ENCODE peak calls at places on chromosomes 5 and 9, in six cellular contexts. S, D, N, Q, T and P are unnamed samples. For H3K4me1, the result is how much of the 10 kb centered on the place peaks cover.

GRCh38 chr5:177547736-177548135 is 6.6 kb downstream of the FAM193B start:
- DNase-seq in S (no peak), D (no peak), N (no peak), Q (no peak), T (no peak), P (no peak)

GRCh38 chr9:74357577-74357976 is 139.6 kb upstream of the RORB start:
- DNase-seq in S (no peak), D (no peak), N (no peak), Q (no peak), T (no peak), P (no peak)

GRCh38 chr9:91960367-91960766 is 10.3 kb upstream of the ROR2 start:
- DNase-seq in S (no peak), D (no peak), N (no peak), Q (no peak), T (no peak), P (no peak)

GRCh38 chr9:93500571-93501298 is 47.4 kb upstream of the FAM120AOS start:
- DNase-seq in S (no peak), D (no peak), N (no peak), Q (no peak), T (no peak), P (no peak)

GRCh38 chr9:33161011-33161588 is 6.0 kb downstream of the B4GALT1 start:
- DNase-seq in S (peak), D (peak), N (no peak), Q (peak), T (no peak), P (peak)

GRCh38 chr9:95772320-95773060 is 103.0 kb upstream of the ERCC6L2 start:
- DNase-seq in S (peak), D (peak), N (no peak), Q (peak), T (no peak), P (peak)

GRCh38 chr5:7372399-7372798 is 23.5 kb upstream of the ADCY2 start:
- DNase-seq in S (no peak), D (no peak), N (no peak), Q (no peak), T (no peak), P (no peak)

GRCh38 chr5:77882670-77883257 is 106.6 kb upstream of the TBCA start:
- DNase-seq in S (peak), D (no peak), N (no peak), Q (no peak), T (no peak), P (no peak)

GRCh38 chr5:112978836-112979235 is 2.2 kb downstream of the DCP2 start:
- DNase-seq in S (no peak), D (no peak), N (no peak), Q (no peak), T (no peak), P (no peak)

GRCh38 chr5:160260006-160260775 is 30.9 kb downstream of the FABP6 start:
- DNase-seq in S (no peak), D (no peak), N (no peak), Q (no peak), T (no peak), P (no peak)

GRCh38 chr9:86405926-86406325 is 51.7 kb upstream of the TUT7 start:
- DNase-seq in S (peak), D (no peak), N (no peak), Q (no peak), T (no peak), P (no peak)

GRCh38 chr5:169577966-169578365 is 5.6 kb upstream of the SPDL1 start:
- DNase-seq in S (peak), D (no peak), N (no peak), Q (no peak), T (no peak), P (no peak)

GRCh38 chr5:177414481-177414880 is 5.1 kb upstream of the F12 start:
- DNase-seq in S (no peak), D (no peak), N (no peak), Q (no peak), T (no peak), P (no peak)

GRCh38 chr5:11385901-11386293 is 518.3 kb downstream of the CTNND2 start:
- DNase-seq in S (no peak), D (no peak), N (no peak), Q (peak), T (no peak), P (no peak)

GRCh38 chr9:91101598-91102168 is 260.0 kb downstream of the AUH start:
- DNase-seq in S (no peak), D (no peak), N (no peak), Q (no peak), T (no peak), P (no peak)

GRCh38 chr9:133457748-133458147 is 2.0 kb upstream of the CACFD1 start:
- DNase-seq in S (no peak), D (no peak), N (no peak), Q (no peak), T (no peak), P (no peak)

GRCh38 chr9:136023401-136024225 is 62.4 kb upstream of the UBAC1 start:
- DNase-seq in S (no peak), D (peak), N (peak), Q (no peak), T (no peak), P (no peak)

GRCh38 chr5:166164211-166164610 is 2127.2 kb upstream of the WWC1 start:
- DNase-seq in S (no peak), D (no peak), N (no peak), Q (no peak), T (no peak), P (no peak)

GRCh38 chr5:6745706-6746217 is 32.5 kb downstream of the TENT4A start:
- DNase-seq in S (peak), D (no peak), N (no peak), Q (no peak), T (no peak), P (no peak)

GRCh38 chr5:77064040-77064439 is 23.0 kb downstream of the ZBED3 start:
- DNase-seq in S (no peak), D (no peak), N (no peak), Q (no peak), T (no peak), P (no peak)

GRCh38 chr9:14924821-14925220 is 14.6 kb upstream of the FREM1 start:
- DNase-seq in S (no peak), D (no peak), N (no peak), Q (no peak), T (no peak), P (no peak)

GRCh38 chr9:108626743-108627142 is 229.0 kb downstream of the ACTL7B start:
- DNase-seq in S (no peak), D (no peak), N (no peak), Q (no peak), T (no peak), P (no peak)

GRCh38 chr5:40614923-40615585 is 64.7 kb upstream of the PTGER4 start:
- DNase-seq in S (no peak), D (no peak), N (no peak), Q (no peak), T (no peak), P (no peak)

GRCh38 chr9:136143215-136144001 is 24.7 kb upstream of the TMEM250 start:
- DNase-seq in S (peak), D (no peak), N (no peak), Q (no peak), T (no peak), P (no peak)

GRCh38 chr5:91382530-91383026 is 539 bp downstream of the ARRDC3 start:
- DNase-seq in S (peak), D (no peak), N (no peak), Q (peak), T (no peak), P (no peak)

GRCh38 chr5:88677502-88677901 is 205.5 kb downstream of the MEF2C start:
- DNase-seq in S (no peak), D (no peak), N (no peak), Q (no peak), T (no peak), P (no peak)

GRCh38 chr5:91419571-91420537 is 36.7 kb upstream of the ARRDC3 start:
- DNase-seq in S (peak), D (peak), N (peak), Q (peak), T (no peak), P (peak)

GRCh38 chr9:69120380-69121154 is 53.5 kb upstream of the TJP2 start:
- DNase-seq in S (peak), D (peak), N (peak), Q (peak), T (no peak), P (peak)

GRCh38 chr5:160516696-160517530 is 95.3 kb downstream of the PTTG1 start:
- DNase-seq in S (peak), D (no peak), N (no peak), Q (no peak), T (no peak), P (no peak)

GRCh38 chr5:133244242-133244641 is 192.4 kb downstream of the HSPA4 start:
- DNase-seq in S (peak), D (no peak), N (no peak), Q (no peak), T (no peak), P (no peak)

GRCh38 chr5:133247145-133247709 is 195.4 kb downstream of the HSPA4 start:
- DNase-seq in S (no peak), D (no peak), N (no peak), Q (no peak), T (no peak), P (no peak)

GRCh38 chr5:133246376-133247144 is 194.7 kb downstream of the HSPA4 start:
- DNase-seq in S (peak), D (no peak), N (no peak), Q (no peak), T (no peak), P (no peak)

GRCh38 chr5:133245191-133246052 is 193.6 kb downstream of the HSPA4 start:
- DNase-seq in S (peak), D (no peak), N (no peak), Q (no peak), T (no peak), P (peak)

DNA sequence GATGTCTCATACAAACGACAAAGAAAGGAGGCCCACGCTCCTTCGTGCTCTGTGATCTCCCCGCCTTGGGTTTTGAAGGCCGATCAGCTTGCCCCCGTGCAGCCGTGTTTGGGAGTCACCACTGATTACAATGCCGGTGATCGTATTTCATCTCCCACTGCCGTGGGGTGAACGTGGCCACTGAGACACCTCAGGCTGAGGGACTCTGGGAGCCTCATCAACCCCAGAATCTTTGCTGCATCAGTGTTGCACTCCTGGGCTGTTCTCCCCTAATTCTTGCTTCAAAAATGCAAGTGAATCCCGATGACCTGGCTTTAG is 194.2 kb downstream of the HSPA4 start:
- DNase-seq in S (no peak), D (no peak), N (no peak), Q (no peak), T (no peak), P (no peak)
- H3K4me1 ChIP-seq in S (under half), D (under half), N (under half), Q (under half), T (under half), P (under half)

DNA sequence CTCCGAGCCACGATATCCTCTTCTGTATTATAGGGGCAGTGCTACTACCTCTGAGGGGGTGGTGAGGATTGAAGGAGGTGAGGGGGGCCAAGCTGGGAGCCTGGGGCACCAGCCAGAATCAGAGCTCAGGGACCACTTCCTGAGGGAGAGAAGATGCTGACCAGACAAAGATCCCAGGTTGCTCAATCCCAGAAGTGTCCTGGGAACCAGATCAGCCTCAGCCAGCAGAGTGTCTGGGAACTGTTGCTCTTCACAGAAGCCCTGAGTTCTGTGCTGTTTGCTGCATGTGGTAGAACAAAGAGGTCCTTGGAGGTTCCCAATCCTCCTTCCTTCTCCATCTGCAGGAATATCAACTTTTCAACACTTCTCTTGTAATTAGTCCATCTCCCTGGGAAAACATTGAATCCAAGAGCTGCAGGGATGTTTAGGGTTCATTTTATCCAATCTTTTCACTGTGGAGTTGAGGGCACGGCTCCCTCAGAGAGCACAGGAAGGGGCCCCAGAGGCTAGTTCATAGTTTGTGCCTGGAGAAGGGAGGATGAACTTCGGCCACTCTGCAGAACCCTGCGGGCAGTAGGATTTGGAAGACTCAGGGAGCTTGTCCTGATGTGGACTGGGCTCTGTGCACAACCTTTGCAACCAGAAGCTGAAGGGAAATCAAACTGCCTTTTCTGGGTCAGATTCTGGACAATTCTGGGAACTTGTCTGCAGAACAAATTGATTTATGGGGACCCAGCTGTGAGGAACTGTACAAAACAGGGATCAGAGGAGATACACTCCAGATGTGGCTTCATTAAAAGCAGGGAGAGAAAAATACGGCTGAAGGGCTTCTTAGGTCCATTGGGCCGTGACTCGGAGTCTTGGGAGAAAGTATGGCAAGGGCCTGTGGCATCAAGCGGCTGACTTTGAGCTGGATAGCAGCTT is 57.0 kb downstream of the GALNT12 start:
- DNase-seq in S (no peak), D (peak), N (no peak), Q (no peak), T (no peak), P (no peak)
- H3K4me1 ChIP-seq in S (under half), D (under half), N (under half), Q (under half), T (under half), P (under half)

GRCh38 chr5:14165375-14166091 is 22.4 kb downstream of the TRIO start:
- DNase-seq in S (peak), D (no peak), N (no peak), Q (no peak), T (no peak), P (no peak)
- H3K4me1 ChIP-seq in S (half or more), D (under half), N (under half), Q (under half), T (under half), P (under half)

GRCh38 chr9:121720311-121720991 is 69.0 kb downstream of the DAB2IP start:
- DNase-seq in S (peak), D (no peak), N (no peak), Q (no peak), T (no peak), P (no peak)

GRCh38 chr9:121718501-121718900 is 67.1 kb downstream of the DAB2IP start:
- DNase-seq in S (no peak), D (no peak), N (no peak), Q (no peak), T (no peak), P (no peak)

GRCh38 chr9:121725008-121725795 is 73.8 kb downstream of the DAB2IP start:
- DNase-seq in S (no peak), D (peak), N (peak), Q (no peak), T (peak), P (peak)

GRCh38 chr9:121720992-121721350 is 69.5 kb downstream of the DAB2IP start:
- DNase-seq in S (peak), D (no peak), N (no peak), Q (no peak), T (no peak), P (no peak)

DNA sequence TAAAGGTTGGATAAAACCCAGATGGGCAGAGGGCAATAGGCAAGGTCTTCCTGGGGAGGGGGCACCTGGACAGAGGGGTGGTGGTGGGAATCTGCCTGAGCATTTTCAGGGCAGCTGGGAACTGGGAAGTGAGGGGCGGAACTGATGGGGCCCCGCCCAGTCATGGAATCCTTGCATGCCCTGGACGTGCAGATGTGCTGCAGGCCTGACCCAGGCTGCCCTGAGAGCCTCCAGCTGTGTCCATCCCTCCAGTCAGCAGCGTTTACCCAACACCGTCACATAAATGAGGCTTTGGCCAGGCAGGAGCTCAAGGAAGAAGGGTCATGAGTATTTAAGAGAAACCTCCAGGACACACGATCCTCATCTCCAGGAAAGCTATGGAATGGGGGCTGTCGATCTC is 70.3 kb downstream of the DAB2IP start:
- DNase-seq in S (no peak), D (peak), N (no peak), Q (no peak), T (no peak), P (no peak)
- H3K4me1 ChIP-seq in S (under half), D (half or more), N (under half), Q (under half), T (under half), P (under half)

GRCh38 chr5:14669975-14670374 is 5.5 kb downstream of the OTULIN start:
- DNase-seq in S (peak), D (no peak), N (no peak), Q (no peak), T (no peak), P (no peak)
- H3K4me1 ChIP-seq in S (under half), D (half or more), N (under half), Q (under half), T (under half), P (under half)

GRCh38 chr9:99055384-99055783 is 49.5 kb upstream of the TGFBR1 start:
- DNase-seq in S (peak), D (no peak), N (peak), Q (no peak), T (no peak), P (no peak)
- H3K4me1 ChIP-seq in S (half or more), D (under half), N (under half), Q (under half), T (under half), P (under half)